ENCODE peak calls at places on chromosomes 16 and 17, in five cellular contexts. U is stimulated activated CD8-positive, alpha-beta memory T cell treated with anti-CD3 and anti-CD28 coated beads, Interleukin-4, amount 100 ng/mL, for 24 hours; C is progenitor cell of endocrine pancreas; K is GM04504; L is effector memory CD4-positive, alpha-beta T cell. B is an unnamed sample.

GRCh38 chr17:74801896-74802295 is 25.8 kb upstream of the NAT9 start:
- DNase-seq in K (no peak), C (no peak), L (no peak), U (no peak), B (no peak)

GRCh38 chr17:77779711-77780539 is 178.6 kb upstream of the TNRC6C start:
- DNase-seq in C (no peak), U (no peak), K (no peak), L (no peak), B (no peak)

GRCh38 chr16:27242398-27242797 is 26.2 kb downstream of the NSMCE1 start:
- DNase-seq in L (no peak), K (no peak), U (no peak), C (no peak), B (no peak)

GRCh38 chr16:73066927-73067670 is 19.2 kb upstream of the ZFHX3 start:
- DNase-seq in L (no peak), U (no peak), C (no peak), K (no peak), B (no peak)

GRCh38 chr16:84514874-84515835 is 10.7 kb upstream of the MEAK7 start:
- DNase-seq in U (peak; percentile 57), K (no peak), L (peak; percentile 60), C (no peak), B (peak; percentile 57)

GRCh38 chr17:29883497-29883896 is 46.5 kb downstream of the SSH2 start:
- DNase-seq in L (no peak), U (no peak), K (no peak), C (no peak), B (no peak)

GRCh38 chr16:86134802-86135461 is 236.0 kb downstream of the IRF8 start:
- DNase-seq in C (no peak), L (no peak), K (no peak), U (no peak), B (no peak)

GRCh38 chr16:46689492-46690280 is at the start of gene ORC6:
- DNase-seq in U (peak; percentile 95), K (peak; percentile 91), C (peak; percentile 93), L (peak; percentile 93), B (peak; percentile 93)

GRCh38 chr17:1125775-1126120 is 54.0 kb downstream of the ABR start:
- DNase-seq in L (no peak), K (no peak), C (no peak), U (no peak), B (no peak)

GRCh38 chr17:34601431-34601830 is 22.0 kb downstream of the TMEM132E start:
- DNase-seq in U (no peak), L (no peak), C (no peak), K (no peak), B (no peak)

GRCh38 chr16:2535644-2536021 is 2.2 kb upstream of the PDPK1 start:
- DNase-seq in C (no peak), U (no peak), K (peak; percentile 83), L (no peak), B (no peak)

GRCh38 chr17:71799657-71800056 is 321.2 kb upstream of the SOX9 start:
- DNase-seq in U (no peak), C (no peak), K (no peak), L (no peak), B (no peak)

GRCh38 chr17:80791758-80792284 is 199.8 kb upstream of the CHMP6 start:
- DNase-seq in C (no peak), U (no peak), K (peak; percentile 91), L (no peak), B (peak; percentile 70)

GRCh38 chr16:84950906-84951305 is 60.4 kb downstream of the ZDHHC7 start:
- DNase-seq in K (no peak), C (no peak), L (no peak), U (peak; percentile 12), B (no peak)

GRCh38 chr17:72404872-72405271 is 284.1 kb downstream of the SOX9 start:
- DNase-seq in L (no peak), C (no peak), U (no peak), K (no peak), B (no peak)

GRCh38 chr17:78640700-78641099 is 63.5 kb upstream of the DNAH17 start:
- DNase-seq in L (no peak), K (no peak), U (no peak), C (no peak), B (no peak)

GRCh38 chr17:44792276-44792675 is 33.5 kb downstream of the ADAM11 start:
- DNase-seq in L (no peak), C (no peak), U (no peak), K (no peak), B (no peak)

GRCh38 chr17:10033449-10033848 is 128.4 kb upstream of the RCVRN start:
- DNase-seq in K (no peak), C (no peak), L (no peak), U (no peak), B (no peak)

B was measured in stimulated activated effector memory CD8-positive, alpha-beta T cell treated with anti-CD3 and anti-CD28 coated beads, Interleukin-12 subunit alpha, Interleukin-12 subunit beta, amount 100 ng/mL, for 72 hours.